ENCODE peak calls at places on chromosomes 16 and 17, in six cellular contexts. S is ovary, O is heart left ventricle, K is body of pancreas, Z is spleen, X is uterus. C is an unnamed sample.

GRCh38 chr17:79997004-79997673 is 38.5 kb downstream of the TBC1D16 start:
- DNase-seq in S (no peak), O (no peak), K (no peak), Z (peak; percentile 92), X (no peak), C (no peak)

GRCh38 chr16:13902677-13903076 is 17.3 kb upstream of the ERCC4 start:
- DNase-seq in S (no peak), O (no peak), K (no peak), Z (no peak), X (no peak), C (no peak)

GRCh38 chr16:50323335-50324011 is 45.3 kb downstream of the BRD7 start:
- DNase-seq in S (no peak), O (no peak), K (peak; percentile 15), Z (peak; percentile 52), X (peak; percentile 54), C (no peak)

GRCh38 chr17:37092701-37093100 is 143.9 kb downstream of the AATF start:
- DNase-seq in S (no peak), O (no peak), K (no peak), Z (no peak), X (no peak), C (no peak)

GRCh38 chr17:57086069-57086930 is 1.3 kb downstream of the AKAP1 start:
- DNase-seq in S (peak; percentile 67), O (peak; percentile 57), K (peak; percentile 46), Z (no peak), X (no peak), C (peak; percentile 70)

GRCh38 chr17:31736855-31737625 is 122.0 kb downstream of the COPRS start:
- DNase-seq in S (no peak), O (peak; percentile 56), K (no peak), Z (no peak), X (no peak), C (no peak)

GRCh38 chr16:85903576-85903975 is 4.6 kb downstream of the IRF8 start:
- DNase-seq in S (no peak), O (no peak), K (no peak), Z (peak; percentile 88), X (no peak), C (no peak)

GRCh38 chr17:81025065-81025751 is 9.7 kb upstream of the BAIAP2 start:
- DNase-seq in S (no peak), O (peak; percentile 18), K (no peak), Z (peak; percentile 37), X (no peak), C (peak; percentile 48)

GRCh38 chr17:36496018-36496789 is 9.7 kb downstream of the ZNHIT3 start:
- DNase-seq in S (no peak), O (no peak), K (no peak), Z (no peak), X (no peak), C (peak; percentile 38)

GRCh38 chr17:45170976-45171337 is 9.3 kb downstream of the HEXIM2 start:
- DNase-seq in S (no peak), O (peak; percentile 74), K (peak; percentile 49), Z (no peak), X (peak; percentile 55), C (no peak)

GRCh38 chr16:86619263-86619935 is 41.0 kb downstream of the FOXL1 start:
- DNase-seq in S (no peak), O (no peak), K (no peak), Z (no peak), X (no peak), C (no peak)

GRCh38 chr17:55162556-55162946 is 102.2 kb upstream of the HLF start:
- DNase-seq in S (no peak), O (no peak), K (no peak), Z (no peak), X (no peak), C (no peak)

GRCh38 chr17:17491546-17491988 is 4.6 kb downstream of the RASD1 start:
- DNase-seq in S (no peak), O (no peak), K (no peak), Z (peak; percentile 73), X (no peak), C (no peak)

GRCh38 chr17:39213852-39214251 is 11.9 kb downstream of the STAC2 start:
- DNase-seq in S (no peak), O (no peak), K (no peak), Z (no peak), X (no peak), C (no peak)
- H3K4me1 ChIP-seq in S (peaks cover 3% of the 10 kb centered on the region), O (peaks cover 3% of the 10 kb centered on the region), K (peaks cover 12% of the 10 kb centered on the region), Z (peaks cover 16% of the 10 kb centered on the region), X (no peaks in the 10 kb centered on the region), C (peaks cover 6% of the 10 kb centered on the region)

DNA sequence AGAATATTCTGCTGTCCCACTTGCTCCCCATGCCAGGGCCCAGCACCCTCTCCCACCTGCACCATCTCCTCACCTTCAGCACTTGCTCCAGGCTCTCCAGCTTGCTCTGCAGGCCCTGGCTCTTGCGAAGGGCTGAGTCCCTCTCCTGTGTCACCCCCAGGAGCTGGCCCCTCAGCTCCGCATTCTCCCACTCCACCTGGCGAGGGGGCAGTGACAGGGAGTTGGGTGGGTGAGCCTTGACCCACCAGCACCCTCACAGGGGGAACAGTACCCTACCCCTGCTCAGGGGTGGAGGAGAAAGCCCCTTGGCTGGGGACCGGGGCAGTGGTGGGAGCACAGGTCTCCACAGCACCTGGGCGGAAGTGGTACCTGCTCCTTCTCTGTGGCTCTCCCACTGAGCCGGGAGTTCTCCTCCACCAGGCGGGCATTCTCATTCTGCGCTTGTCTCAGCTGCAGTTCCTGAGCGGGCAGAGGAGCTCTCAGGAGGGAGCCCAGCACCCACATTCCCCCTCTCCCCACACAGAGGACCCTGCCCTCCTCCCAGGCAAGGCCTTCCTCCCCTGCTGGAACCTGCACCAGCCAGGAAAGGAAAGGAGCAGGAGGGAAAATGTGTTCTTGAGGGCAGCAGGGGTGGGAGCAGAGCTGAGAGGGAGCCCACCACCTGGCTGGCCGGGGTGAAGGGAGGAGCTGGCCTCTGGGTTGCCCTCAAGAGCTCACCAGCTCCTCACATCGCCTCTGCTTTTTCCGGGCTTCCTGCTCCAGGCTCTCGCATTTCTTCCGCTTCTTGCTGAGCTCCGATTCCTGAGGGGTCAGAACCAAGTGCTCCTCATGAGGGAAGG is 5.8 kb downstream of the TSPOAP1 start:
- DNase-seq in S (no peak), O (peak; percentile 7), K (no peak), Z (peak; percentile 69), X (no peak), C (no peak)
- TF ChIP-seq POLR2A in S (no peak), O (no peak), K (no peak), Z (no peak), X (no peak), C (no peak)

GRCh38 chr16:27286446-27286845 is 17.9 kb upstream of the NSMCE1 start:
- DNase-seq in S (no peak), O (peak; percentile 38), K (no peak), Z (no peak), X (peak; percentile 31), C (no peak)
- H3K4me1 ChIP-seq in S (no peaks in the 10 kb centered on the region), O (no peaks in the 10 kb centered on the region), K (no peaks in the 10 kb centered on the region), Z (peaks cover 2% of the 10 kb centered on the region), X (no peaks in the 10 kb centered on the region), C (no peaks in the 10 kb centered on the region)

GRCh38 chr16:8853611-8854010 is 15.2 kb downstream of the CARHSP1 start:
- DNase-seq in S (no peak), O (no peak), K (no peak), Z (peak; percentile 21), X (no peak), C (no peak)

GRCh38 chr16:8853150-8853549 is 15.7 kb downstream of the CARHSP1 start:
- DNase-seq in S (peak; percentile 48), O (no peak), K (no peak), Z (peak; percentile 49), X (no peak), C (no peak)

GRCh38 chr16:8850279-8850885 is 18.4 kb downstream of the CARHSP1 start:
- DNase-seq in S (peak; percentile 64), O (peak; percentile 67), K (no peak), Z (peak; percentile 87), X (peak; percentile 60), C (peak; percentile 81)

GRCh38 chr16:8852534-8852933 is 16.3 kb downstream of the CARHSP1 start:
- DNase-seq in S (no peak), O (no peak), K (no peak), Z (peak; percentile 47), X (no peak), C (no peak)

DNA sequence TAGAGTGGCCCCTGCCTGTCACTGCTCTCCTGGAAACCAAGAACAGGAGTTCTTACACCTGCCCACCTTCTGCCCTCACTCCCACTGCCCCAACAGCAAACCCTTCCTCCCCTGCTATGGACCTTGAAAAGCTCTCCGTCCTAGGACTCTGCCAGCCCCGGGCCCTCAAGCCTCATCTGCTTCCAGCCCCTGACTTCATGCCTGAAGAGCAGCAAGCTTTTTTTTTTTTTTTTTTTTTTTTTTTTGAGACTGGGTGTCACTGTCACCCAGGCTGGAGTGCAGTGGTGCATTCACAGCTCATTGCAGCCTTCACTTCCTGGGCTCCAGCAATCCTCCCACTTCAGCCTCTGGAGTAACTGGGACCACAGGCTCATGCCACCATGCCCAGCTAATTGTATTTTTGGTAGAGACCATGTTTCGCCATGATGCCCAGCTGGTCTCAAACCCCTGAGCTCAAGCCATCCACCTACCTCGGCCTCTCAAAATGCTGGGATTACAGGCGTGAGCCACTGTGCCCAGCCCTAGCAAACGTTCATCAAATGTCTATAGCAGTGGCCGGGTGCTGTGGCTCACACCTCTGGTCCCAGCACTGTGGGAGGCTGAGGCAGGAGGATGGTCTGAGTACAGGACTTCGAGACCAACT is 16.9 kb downstream of the CARHSP1 start:
- DNase-seq in S (no peak), O (no peak), K (no peak), Z (peak; percentile 58), X (no peak), C (no peak)
- TF ChIP-seq POLR2A in S (no peak), O (no peak), K (no peak), Z (no peak), X (no peak), C (no peak)

GRCh38 chr17:61404702-61405046 is 5.0 kb downstream of the TBX2 start:
- DNase-seq in S (peak; percentile 27), O (peak; percentile 13), K (no peak), Z (peak; percentile 59), X (peak; percentile 12), C (no peak)
- H3K4me1 ChIP-seq in S (peaks cover 3% of the 10 kb centered on the region), O (no peaks in the 10 kb centered on the region), K (peaks cover 39% of the 10 kb centered on the region), Z (peaks cover 68% of the 10 kb centered on the region), X (no peaks in the 10 kb centered on the region), C (no peaks in the 10 kb centered on the region)

GRCh38 chr16:68351991-68352431 is 41.2 kb downstream of the PRMT7 start:
- DNase-seq in S (no peak), O (no peak), K (no peak), Z (no peak), X (no peak), C (no peak)
- TF ChIP-seq POLR2A in S (no peak), O (no peak), K (no peak), Z (no peak), X (no peak), C (no peak)

C was measured in right lobe of liver.